ENCODE peak calls at places on chromosome 4, in seven cellular contexts. A, Z, B, I, D, O and Y are unnamed samples.

GRCh38 chr4:34280131-34280530 is 1964.2 kb downstream of the ARAP2 start:
- DNase-seq in A (peak; percentile 16), Z (no peak), B (no peak), I (no peak), D (no peak), O (peak; percentile 21), Y (no peak)

GRCh38 chr4:32268949-32269348 is 1548.8 kb downstream of the PCDH7 start:
- DNase-seq in A (no peak), Z (no peak), B (no peak), I (peak; percentile 8), D (no peak), O (no peak), Y (no peak)

GRCh38 chr4:79872738-79873137 is 200.3 kb downstream of the ANTXR2 start:
- DNase-seq in A (no peak), Z (no peak), B (no peak), I (no peak), D (no peak), O (no peak), Y (no peak)

GRCh38 chr4:2417196-2417764 is 1.2 kb downstream of the ZFYVE28 start:
- DNase-seq in A (peak; percentile 39), Z (no peak), B (no peak), I (no peak), D (no peak), O (peak; percentile 47), Y (peak; percentile 45)

GRCh38 chr4:39539026-39539690 is 11.9 kb upstream of the UGDH start:
- DNase-seq in A (no peak), Z (no peak), B (peak; percentile 59), I (no peak), D (no peak), O (no peak), Y (no peak)

GRCh38 chr4:38162240-38162784 is 202.1 kb downstream of the PTTG2 start:
- DNase-seq in A (no peak), Z (no peak), B (peak; percentile 98), I (peak; percentile 57), D (no peak), O (peak; percentile 65), Y (peak; percentile 68)

GRCh38 chr4:8248091-8248490 is 21.5 kb upstream of the HTRA3 start:
- DNase-seq in A (no peak), Z (no peak), B (no peak), I (no peak), D (no peak), O (no peak), Y (no peak)

GRCh38 chr4:176443117-176443516 is 123.4 kb downstream of the SPCS3 start:
- DNase-seq in A (no peak), Z (no peak), B (peak; percentile 80), I (peak; percentile 67), D (no peak), O (no peak), Y (peak; percentile 92)

GRCh38 chr4:27357283-27357682 is 496.6 kb downstream of the STIM2 start:
- DNase-seq in A (no peak), Z (peak; percentile 60), B (peak; percentile 17), I (no peak), D (no peak), O (no peak), Y (peak; percentile 51)

GRCh38 chr4:5843573-5844239 is 49.2 kb downstream of the CRMP1 start:
- DNase-seq in A (no peak), Z (no peak), B (no peak), I (no peak), D (no peak), O (no peak), Y (no peak)

GRCh38 chr4:7365472-7366179 is 69.1 kb downstream of the PSAPL1 start:
- DNase-seq in A (peak; percentile 77), Z (peak; percentile 92), B (no peak), I (no peak), D (peak; percentile 43), O (no peak), Y (peak; percentile 7)

GRCh38 chr4:136121431-136121830 is 1410.9 kb downstream of the PCDH18 start:
- DNase-seq in A (no peak), Z (no peak), B (peak; percentile 18), I (no peak), D (no peak), O (no peak), Y (no peak)

GRCh38 chr4:23006756-23007155 is 314.0 kb downstream of the GBA3 start:
- DNase-seq in A (no peak), Z (no peak), B (peak; percentile 59), I (no peak), D (no peak), O (no peak), Y (peak; percentile 60)

GRCh38 chr4:7389719-7390118 is 45.0 kb downstream of the PSAPL1 start:
- DNase-seq in A (no peak), Z (no peak), B (no peak), I (no peak), D (no peak), O (no peak), Y (no peak)

GRCh38 chr4:6839579-6839978 is 57.1 kb downstream of the KIAA0232 start:
- DNase-seq in A (no peak), Z (no peak), B (no peak), I (no peak), D (no peak), O (no peak), Y (no peak)

GRCh38 chr4:88949605-88950004 is 107.4 kb downstream of the FAM13A start:
- DNase-seq in A (no peak), Z (no peak), B (no peak), I (no peak), D (no peak), O (no peak), Y (no peak)

GRCh38 chr4:24924309-24924781 is 11.5 kb upstream of the CCDC149 start:
- DNase-seq in A (no peak), Z (no peak), B (peak; percentile 99), I (no peak), D (no peak), O (no peak), Y (peak; percentile 100)

GRCh38 chr4:68466751-68467150 is 19.5 kb downstream of the TMPRSS11E start:
- DNase-seq in A (no peak), Z (no peak), B (peak; percentile 76), I (no peak), D (no peak), O (no peak), Y (peak; percentile 55)

GRCh38 chr4:19309365-19309764 is 942.3 kb upstream of the SLIT2 start:
- DNase-seq in A (peak; percentile 8), Z (no peak), B (peak; percentile 33), I (peak; percentile 18), D (no peak), O (no peak), Y (peak; percentile 67)

GRCh38 chr4:140774510-140774909 is 18.3 kb upstream of the TBC1D9 start:
- DNase-seq in A (no peak), Z (no peak), B (no peak), I (no peak), D (no peak), O (no peak), Y (no peak)

GRCh38 chr4:41369680-41370079 is 113.0 kb downstream of the UCHL1 start:
- DNase-seq in A (no peak), Z (peak; percentile 52), B (peak; percentile 88), I (no peak), D (peak; percentile 38), O (peak; percentile 27), Y (no peak)

GRCh38 chr4:128424524-128425195 is 137.0 kb upstream of the PGRMC2 start:
- DNase-seq in A (no peak), Z (no peak), B (peak; percentile 71), I (no peak), D (no peak), O (no peak), Y (peak; percentile 64)

GRCh38 chr4:53861856-53862610 is 202.4 kb downstream of the CHIC2 start:
- DNase-seq in A (no peak), Z (no peak), B (peak; percentile 10), I (no peak), D (no peak), O (no peak), Y (peak; percentile 97)

GRCh38 chr4:25978327-25978726 is 64.3 kb downstream of the SMIM20 start:
- DNase-seq in A (no peak), Z (no peak), B (no peak), I (no peak), D (no peak), O (no peak), Y (no peak)

GRCh38 chr4:137794779-137795178 is 262.5 kb upstream of the PCDH18 start:
- DNase-seq in A (peak; percentile 14), Z (no peak), B (no peak), I (no peak), D (no peak), O (no peak), Y (peak; percentile 26)

GRCh38 chr4:47071863-47072441 is 40.6 kb downstream of the GABRB1 start:
- DNase-seq in A (no peak), Z (no peak), B (peak; percentile 67), I (peak; percentile 15), D (no peak), O (no peak), Y (peak; percentile 3)

GRCh38 chr4:6893449-6894085 is 16.1 kb upstream of the TBC1D14 start:
- DNase-seq in A (no peak), Z (no peak), B (peak; percentile 65), I (no peak), D (no peak), O (no peak), Y (peak; percentile 29)

GRCh38 chr4:95510145-95510544 is 38.6 kb downstream of the UNC5C start:
- DNase-seq in A (no peak), Z (peak; percentile 56), B (peak; percentile 28), I (no peak), D (no peak), O (no peak), Y (peak; percentile 39)

GRCh38 chr4:174036563-174036962 is 246.9 kb downstream of the FBXO8 start:
- DNase-seq in A (no peak), Z (no peak), B (no peak), I (no peak), D (peak; percentile 9), O (no peak), Y (no peak)

GRCh38 chr4:56215901-56216300 is 171.4 kb downstream of the AASDH start:
- DNase-seq in A (no peak), Z (no peak), B (peak; percentile 13), I (peak; percentile 8), D (no peak), O (no peak), Y (peak; percentile 66)

GRCh38 chr4:36990108-36990872 is 254.3 kb upstream of the NWD2 start:
- DNase-seq in A (no peak), Z (peak; percentile 7), B (no peak), I (no peak), D (no peak), O (no peak), Y (no peak)

GRCh38 chr4:36651253-36651652 is 369.8 kb downstream of the DTHD1 start:
- DNase-seq in A (peak; percentile 5), Z (no peak), B (peak; percentile 45), I (no peak), D (no peak), O (no peak), Y (no peak)